ENCODE peak calls at places on chromosomes 7 and 10, in eight cellular contexts. D is IMR-90, O is esophagus muscularis mucosa, Y is uterus, R is stomach, Z is ovary, G is HepG2, K is suprapubic skin. H is an unnamed sample.

GRCh38 chr10:35448687-35449662 is 112.7 kb downstream of the CCNY start:
- DNase-seq in G (peak; percentile 81), K (no peak), Z (peak; percentile 62), R (peak; percentile 38), O (no peak), Y (no peak), D (no peak), H (no peak)

GRCh38 chr7:1705856-1706255 is 35.8 kb downstream of the ELFN1 start:
- DNase-seq in D (no peak), G (no peak), Y (no peak), Z (no peak), R (peak; percentile 15), O (no peak), K (peak; percentile 34), H (no peak)

GRCh38 chr7:113606325-113606724 is 312.5 kb downstream of the PPP1R3A start:
- DNase-seq in R (no peak), O (no peak), Y (no peak), K (no peak), Z (no peak), G (no peak), D (no peak), H (no peak)

GRCh38 chr7:141074997-141075396 is 1.1 kb downstream of the TMEM178B start:
- DNase-seq in O (no peak), Y (no peak), K (no peak), G (no peak), D (no peak), R (no peak), Z (no peak), H (no peak)

GRCh38 chr10:70466951-70467350 is 11.6 kb upstream of the PALD1 start:
- DNase-seq in O (no peak), Y (no peak), D (no peak), Z (no peak), G (no peak), K (no peak), R (no peak), H (no peak)

GRCh38 chr10:20040012-20040411 is 223.8 kb downstream of the PLXDC2 start:
- DNase-seq in Z (no peak), R (no peak), O (no peak), G (no peak), D (no peak), Y (peak; percentile 16), K (no peak), H (no peak)

GRCh38 chr10:64271983-64272382 is 750.8 kb downstream of the REEP3 start:
- DNase-seq in Y (no peak), D (no peak), Z (no peak), G (no peak), O (no peak), K (no peak), R (no peak), H (peak; percentile 3)

GRCh38 chr10:25059990-25060389 is 43.6 kb downstream of the THNSL1 start:
- DNase-seq in D (peak; percentile 75), O (no peak), Y (peak; percentile 18), K (no peak), G (peak; percentile 87), R (peak; percentile 82), Z (peak; percentile 30), H (peak; percentile 58)

GRCh38 chr10:86169066-86169465 is 197.5 kb downstream of the GRID1 start:
- DNase-seq in G (no peak), R (no peak), Z (no peak), D (no peak), O (no peak), K (no peak), Y (no peak), H (no peak)

GRCh38 chr10:107899663-107900062 is 735.2 kb upstream of the SORCS1 start:
- DNase-seq in Y (no peak), R (no peak), G (no peak), Z (no peak), K (no peak), D (no peak), O (no peak), H (no peak)

GRCh38 chr7:28093617-28094232 is 86.9 kb downstream of the JAZF1 start:
- DNase-seq in R (peak; percentile 55), K (peak; percentile 84), Z (peak; percentile 51), G (peak; percentile 23), O (no peak), Y (peak; percentile 83), D (peak; percentile 70), H (peak; percentile 69)

GRCh38 chr7:112272921-112273561 is 66.5 kb downstream of the ZNF277 start:
- DNase-seq in O (no peak), G (no peak), D (no peak), K (no peak), Y (no peak), Z (no peak), R (no peak), H (peak; percentile 14)

GRCh38 chr10:85638797-85639196 is 727.8 kb downstream of the GRID1 start:
- DNase-seq in R (no peak), O (no peak), Z (no peak), G (no peak), K (no peak), D (no peak), Y (no peak), H (no peak)

GRCh38 chr7:144596953-144597352 is 193.5 kb upstream of the NOBOX start:
- DNase-seq in K (no peak), D (no peak), R (no peak), Z (no peak), Y (no peak), G (no peak), O (no peak), H (no peak)

GRCh38 chr7:70829221-70830059 is 302.5 kb upstream of the GALNT17 start:
- DNase-seq in D (peak; percentile 56), O (peak; percentile 93), Y (peak; percentile 51), R (peak; percentile 62), K (peak; percentile 68), Z (peak; percentile 52), G (peak; percentile 24), H (peak; percentile 52)

GRCh38 chr10:60606343-60607080 is 171.8 kb upstream of the CDK1 start:
- DNase-seq in K (no peak), R (no peak), G (no peak), Z (no peak), Y (no peak), O (no peak), D (peak; percentile 59), H (no peak)

GRCh38 chr7:74454948-74455804 is 1.5 kb downstream of the GTF2IRD1 start:
- DNase-seq in Z (peak; percentile 34), R (peak; percentile 89), K (no peak), Y (no peak), O (no peak), D (no peak), G (peak; percentile 56), H (no peak)

GRCh38 chr10:58757352-58758071 is 244.8 kb downstream of the BICC1 start:
- DNase-seq in K (no peak), O (no peak), D (no peak), G (no peak), R (no peak), Z (peak; percentile 24), Y (no peak), H (no peak)

GRCh38 chr10:132148261-132149251 is 38.2 kb upstream of the DPYSL4 start:
- DNase-seq in R (no peak), Z (no peak), Y (no peak), K (peak; percentile 39), D (no peak), O (no peak), G (no peak), H (no peak)

GRCh38 chr10:27911645-27912044 is 87.2 kb downstream of the ODAD2 start:
- DNase-seq in K (no peak), Z (no peak), D (no peak), R (no peak), O (no peak), Y (no peak), G (no peak), H (no peak)

GRCh38 chr10:30763933-30764332 is 134.4 kb upstream of the LYZL2 start:
- DNase-seq in Y (peak; percentile 67), O (no peak), Z (no peak), G (no peak), K (no peak), R (no peak), D (no peak), H (no peak)

GRCh38 chr7:138023618-138024333 is 21.9 kb upstream of the CREB3L2 start:
- DNase-seq in D (no peak), K (no peak), R (no peak), O (peak; percentile 89), Z (no peak), G (no peak), Y (no peak), H (no peak)

GRCh38 chr7:74401137-74401859 is 52.4 kb upstream of the GTF2IRD1 start:
- DNase-seq in K (peak; percentile 78), D (peak; percentile 41), R (peak; percentile 78), O (no peak), Z (peak; percentile 65), G (peak; percentile 49), Y (peak; percentile 64), H (peak; percentile 67)

GRCh38 chr10:126519992-126520391 is 131.7 kb upstream of the ADAM12 start:
- DNase-seq in D (no peak), Z (no peak), K (no peak), Y (no peak), O (no peak), G (no peak), R (no peak), H (no peak)

GRCh38 chr10:48625013-48625412 is 20.1 kb upstream of the ARHGAP22 start:
- DNase-seq in R (no peak), K (no peak), D (peak; percentile 75), Y (no peak), Z (no peak), G (no peak), O (no peak), H (peak; percentile 30)

GRCh38 chr7:17058568-17058967 is 176.8 kb upstream of the AGR3 start:
- DNase-seq in D (peak; percentile 55), Y (no peak), K (no peak), O (no peak), R (no peak), G (no peak), Z (no peak), H (peak; percentile 7)
- TF ChIP-seq POLR2A in D (no peak), Y (no peak), K (no peak), O (no peak), R (no peak), G (no peak), Z (no peak), H (no peak)

GRCh38 chr7:137000621-137001020 is 132.2 kb downstream of the CHRM2 start:
- DNase-seq in Y (no peak), D (no peak), R (no peak), K (no peak), Z (no peak), O (no peak), G (no peak), H (no peak)
- TF ChIP-seq POLR2A in Y (no peak), D (no peak), R (no peak), K (no peak), Z (no peak), O (no peak), G (no peak), H (no peak)

DNA sequence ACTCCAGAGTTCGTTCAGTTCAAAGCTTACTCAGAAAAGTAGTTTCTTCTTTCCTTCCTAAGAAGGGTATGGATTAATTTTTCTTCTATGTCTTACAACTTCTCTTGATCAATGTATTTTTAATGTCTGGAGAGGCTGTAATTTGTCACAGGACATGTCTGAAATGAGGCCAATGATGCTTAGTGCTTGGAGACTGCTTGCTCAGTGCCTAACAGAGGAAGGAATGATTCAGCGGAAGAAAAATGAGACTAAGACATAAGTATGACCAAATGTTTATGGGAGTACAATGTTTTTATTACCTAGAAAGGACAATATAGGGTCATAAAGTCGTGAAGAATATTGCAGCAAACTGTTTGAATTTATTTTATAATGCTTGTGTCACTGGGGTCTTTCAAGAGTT is 43.3 kb downstream of the GPR37 start:
- DNase-seq in K (no peak), R (no peak), Z (no peak), D (peak; percentile 74), O (no peak), G (no peak), Y (no peak), H (peak; percentile 4)
- TF ChIP-seq POLR2A in K (no peak), R (no peak), Z (no peak), D (no peak), O (no peak), G (no peak), Y (no peak), H (no peak)

GRCh38 chr10:114519756-114520288 is 115.5 kb upstream of the AFAP1L2 start:
- DNase-seq in D (no peak), Z (no peak), R (peak; percentile 45), Y (no peak), O (no peak), K (no peak), G (no peak), H (no peak)
- TF ChIP-seq POLR2A in D (no peak), Z (no peak), R (no peak), Y (no peak), O (no peak), K (no peak), G (no peak), H (no peak)

H was measured in H54.